ENCODE peak calls at places on chromosomes 11 and 22, in ten cellular contexts. L is lower leg skin, J is GM13977, S is nephron progenitor cell, O is neural crest cell, H is heart left ventricle, W is AG04449, E is AG10803, I is type B pancreatic cell, P is mammary epithelial cell. V is an unnamed sample.

GRCh38 chr11:64356498-64357411 is 2.2 kb upstream of the RPS6KA4 start:
- DNase-seq in P (no peak), I (no peak), W (no peak), E (peak), L (no peak), S (peak), J (no peak), H (no peak), O (peak), V (no peak)

GRCh38 chr22:42763965-42764480 is 43.4 kb upstream of the A4GALT start:
- DNase-seq in J (no peak), I (no peak), L (no peak), O (no peak), S (no peak), P (no peak), E (no peak), H (no peak), W (no peak), V (no peak)

GRCh38 chr11:134943544-134943943 is 531.5 kb upstream of the B3GAT1 start:
- DNase-seq in O (no peak), W (no peak), J (no peak), I (no peak), H (no peak), L (no peak), P (no peak), E (no peak), S (no peak), V (no peak)

GRCh38 chr11:325796-326591 is 5.3 kb upstream of the IFITM3 start:
- DNase-seq in E (no peak), H (no peak), P (no peak), S (no peak), I (no peak), J (no peak), W (no peak), L (no peak), O (no peak), V (no peak)

GRCh38 chr11:70466154-70466553 is 67.8 kb downstream of the CTTN start:
- DNase-seq in H (no peak), I (no peak), S (no peak), O (no peak), E (no peak), P (no peak), J (no peak), L (no peak), W (no peak), V (peak)

GRCh38 chr11:78295991-78296930 is 107.5 kb downstream of the USP35 start:
- DNase-seq in O (no peak), E (peak), S (no peak), W (no peak), P (no peak), I (no peak), H (no peak), L (no peak), J (no peak), V (no peak)

GRCh38 chr11:86442420-86442819 is 67.7 kb downstream of the CCDC81 start:
- DNase-seq in P (no peak), O (no peak), H (no peak), L (no peak), W (no peak), E (no peak), I (no peak), J (no peak), S (no peak), V (no peak)

GRCh38 chr11:65421204-65422103 is 1.1 kb upstream of the NEAT1 start:
- DNase-seq in I (no peak), W (peak), S (no peak), J (peak), L (peak), P (peak), E (peak), H (peak), O (no peak), V (peak)

GRCh38 chr11:70443043-70444030 is 45.0 kb downstream of the CTTN start:
- DNase-seq in J (no peak), L (no peak), P (no peak), W (no peak), H (no peak), E (no peak), O (no peak), S (no peak), I (no peak), V (no peak)

GRCh38 chr11:68383976-68384501 is 71.6 kb downstream of the LRP5 start:
- DNase-seq in E (peak), H (peak), J (peak), O (peak), S (peak), W (no peak), P (no peak), L (peak), I (no peak), V (no peak)

GRCh38 chr11:95338430-95338991 is 107.5 kb upstream of the SESN3 start:
- DNase-seq in W (no peak), H (peak), I (no peak), S (no peak), J (no peak), O (no peak), L (peak), E (peak), P (no peak), V (peak)

GRCh38 chr11:46134540-46134939 is 13.3 kb upstream of the PHF21A start:
- DNase-seq in W (no peak), L (no peak), J (no peak), I (no peak), H (no peak), P (no peak), S (no peak), O (no peak), E (no peak), V (no peak)

GRCh38 chr11:64118871-64119495 is 46.9 kb downstream of the MACROD1 start:
- DNase-seq in P (no peak), O (no peak), W (no peak), S (no peak), J (no peak), L (no peak), H (no peak), E (no peak), I (no peak), V (no peak)

GRCh38 chr11:3959015-3959917 is 103.8 kb downstream of the STIM1 start:
- DNase-seq in H (no peak), L (no peak), J (peak), E (peak), S (no peak), I (no peak), O (no peak), W (peak), P (peak), V (peak)

GRCh38 chr22:28981818-28982499 is 79.7 kb downstream of the C22orf31 start:
- DNase-seq in E (no peak), S (no peak), O (no peak), P (no peak), I (no peak), H (no peak), J (no peak), W (no peak), L (no peak), V (no peak)

GRCh38 chr11:18012314-18012905 is 437 bp downstream of the SERGEF start:
- DNase-seq in S (no peak), L (peak), I (no peak), W (no peak), E (peak), O (no peak), J (peak), H (no peak), P (peak), V (peak)

GRCh38 chr11:63919267-63920125 is 2.5 kb upstream of the RCOR2 start:
- DNase-seq in P (no peak), S (peak), H (peak), J (no peak), E (no peak), I (no peak), W (no peak), L (no peak), O (peak), V (no peak)

GRCh38 chr22:46813816-46814597 is 51.6 kb downstream of the TBC1D22A start:
- DNase-seq in S (no peak), P (no peak), H (no peak), J (no peak), W (no peak), I (peak), L (no peak), E (peak), O (no peak), V (no peak)

GRCh38 chr11:86458294-86459001 is 83.8 kb downstream of the CCDC81 start:
- DNase-seq in E (peak), I (no peak), L (no peak), O (no peak), P (no peak), J (no peak), W (no peak), H (no peak), S (no peak), V (no peak)

GRCh38 chr22:49959782-49960158 is 802 bp upstream of the PIM3 start:
- DNase-seq in W (no peak), H (no peak), L (no peak), O (no peak), S (no peak), E (peak), P (peak), I (no peak), J (no peak), V (no peak)

GRCh38 chr22:46022881-46023512 is 46.0 kb upstream of the WNT7B start:
- DNase-seq in I (no peak), J (no peak), S (no peak), H (no peak), L (no peak), E (no peak), W (no peak), O (no peak), P (no peak), V (no peak)

GRCh38 chr11:36354221-36355003 is 58.3 kb downstream of the PRR5L start:
- DNase-seq in S (no peak), W (peak), E (peak), P (peak), H (no peak), I (no peak), O (no peak), L (no peak), J (peak), V (peak)

GRCh38 chr11:36349345-36350136 is 53.5 kb downstream of the PRR5L start:
- DNase-seq in P (no peak), O (no peak), J (no peak), H (peak), S (no peak), E (no peak), L (no peak), I (no peak), W (no peak), V (no peak)

GRCh38 chr11:36356201-36356600 is 60.1 kb downstream of the PRR5L start:
- DNase-seq in L (no peak), P (no peak), W (no peak), J (peak), O (no peak), H (no peak), E (peak), I (no peak), S (no peak), V (no peak)

GRCh38 chr11:36350137-36350513 is 54.0 kb downstream of the PRR5L start:
- DNase-seq in O (no peak), E (no peak), S (no peak), L (no peak), I (no peak), W (no peak), J (no peak), P (no peak), H (no peak), V (no peak)

DNA sequence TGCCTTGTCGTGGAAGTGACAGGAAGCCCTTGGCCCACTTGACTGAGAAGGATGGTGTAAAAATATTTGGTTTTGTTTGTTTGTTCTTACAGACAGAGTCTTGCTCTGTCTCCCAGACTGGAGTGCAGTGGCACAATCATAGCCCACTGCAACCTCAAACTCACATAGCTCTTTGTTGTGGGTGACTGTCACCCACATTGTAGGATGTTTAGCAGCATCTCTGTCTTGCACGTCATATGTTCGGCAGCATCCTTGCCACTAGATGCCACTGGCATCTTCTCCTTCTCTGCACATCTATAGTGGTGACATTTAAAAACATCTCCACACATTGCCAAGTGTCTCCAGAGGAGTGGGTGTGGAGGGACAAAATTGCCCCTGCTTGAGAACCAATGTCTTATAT is 56.8 kb downstream of the PRR5L start:
- DNase-seq in I (no peak), E (no peak), S (no peak), P (no peak), W (no peak), H (no peak), J (no peak), O (no peak), L (no peak), V (no peak)
- TF ChIP-seq CTCF in I (no peak), E (no peak), S (no peak), P (no peak), W (no peak), H (no peak), J (no peak), O (no peak), L (no peak), V (no peak)

GRCh38 chr11:34468209-34468841 is 29.6 kb downstream of the CAT start:
- DNase-seq in H (no peak), S (no peak), E (peak), W (no peak), L (no peak), O (no peak), P (peak), J (peak), I (no peak), V (peak)
- TF ChIP-seq CTCF in H (peak), S (peak), E (peak), W (peak), L (peak), O (peak), P (peak), J (peak), I (peak), V (peak)

GRCh38 chr11:12084191-12084717 is 26.1 kb upstream of the MICAL2 start:
- DNase-seq in O (no peak), P (no peak), J (no peak), I (no peak), E (no peak), W (no peak), L (no peak), H (no peak), S (no peak), V (no peak)

GRCh38 chr11:12083380-12083779 is 27.0 kb upstream of the MICAL2 start:
- DNase-seq in P (no peak), O (no peak), I (no peak), W (no peak), L (no peak), E (no peak), H (no peak), J (no peak), S (no peak), V (no peak)

GRCh38 chr11:12086271-12087074 is 23.9 kb upstream of the MICAL2 start:
- DNase-seq in E (peak), L (peak), P (peak), H (peak), S (no peak), J (no peak), O (no peak), I (no peak), W (peak), V (peak)

GRCh38 chr11:12087075-12087775 is 23.2 kb upstream of the MICAL2 start:
- DNase-seq in P (peak), J (no peak), E (peak), H (no peak), O (no peak), L (peak), S (no peak), I (no peak), W (no peak), V (peak)

GRCh38 chr11:12085371-12086251 is 24.8 kb upstream of the MICAL2 start:
- DNase-seq in P (no peak), W (no peak), I (no peak), J (no peak), L (no peak), S (no peak), O (no peak), H (no peak), E (peak), V (no peak)
- TF ChIP-seq CTCF in P (no peak), W (no peak), I (no peak), J (no peak), L (no peak), S (no peak), O (no peak), H (no peak), E (no peak), V (no peak)

GRCh38 chr11:122681731-122682130 is 26.2 kb downstream of the UBASH3B start:
- DNase-seq in L (no peak), S (no peak), E (no peak), O (no peak), H (no peak), I (no peak), J (no peak), W (no peak), P (no peak), V (no peak)
- TF ChIP-seq CTCF in L (no peak), S (no peak), E (no peak), O (no peak), H (no peak), I (no peak), J (no peak), W (no peak), P (no peak), V (no peak)

GRCh38 chr11:15927196-15927865 is 429.0 kb downstream of the SOX6 start:
- DNase-seq in P (no peak), S (no peak), O (no peak), J (no peak), W (no peak), E (no peak), L (no peak), I (peak), H (no peak), V (no peak)

GRCh38 chr11:15926071-15926470 is 430.3 kb downstream of the SOX6 start:
- DNase-seq in O (no peak), L (no peak), W (no peak), I (no peak), S (no peak), P (peak), E (no peak), J (no peak), H (no peak), V (peak)

GRCh38 chr11:15920856-15921629 is 435.3 kb downstream of the SOX6 start:
- DNase-seq in E (no peak), P (peak), I (no peak), H (peak), O (no peak), J (no peak), W (no peak), S (no peak), L (no peak), V (peak)

GRCh38 chr11:15918674-15919073 is 437.7 kb downstream of the SOX6 start:
- DNase-seq in O (no peak), P (no peak), E (no peak), H (no peak), W (no peak), I (no peak), L (no peak), J (no peak), S (no peak), V (no peak)

GRCh38 chr11:15923169-15923568 is 433.2 kb downstream of the SOX6 start:
- DNase-seq in P (peak), I (no peak), S (no peak), O (no peak), J (no peak), H (no peak), E (no peak), L (no peak), W (no peak), V (peak)
- TF ChIP-seq CTCF in P (no peak), I (peak), S (no peak), O (no peak), J (no peak), H (no peak), E (no peak), L (no peak), W (peak), V (peak)

DNA sequence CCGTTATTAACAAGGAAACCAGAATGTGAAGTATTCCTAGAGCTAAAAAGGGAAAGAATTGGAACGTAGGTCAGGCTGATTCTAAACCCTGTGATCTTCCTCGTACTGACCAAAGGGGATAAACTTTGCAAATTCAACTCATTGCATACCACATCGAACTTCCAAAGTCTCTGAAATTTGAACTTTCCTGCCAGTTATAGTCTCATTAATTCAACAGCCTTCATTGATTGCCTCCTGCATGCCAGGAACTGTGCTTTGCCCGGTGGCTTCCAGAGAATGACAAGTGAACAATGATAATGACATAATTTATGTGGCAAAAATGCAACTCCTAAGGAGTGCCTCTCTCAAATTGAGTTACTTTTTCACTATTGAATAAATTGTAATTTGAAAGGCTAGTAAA is 107.7 kb upstream of the LDLRAD3 start:
- DNase-seq in E (no peak), J (no peak), P (no peak), S (no peak), L (no peak), O (no peak), I (no peak), H (no peak), W (no peak), V (no peak)
- TF ChIP-seq CTCF in E (no peak), J (no peak), P (no peak), S (no peak), L (no peak), O (no peak), I (no peak), H (no peak), W (no peak), V (no peak)

GRCh38 chr11:82986491-82986890 is 85.0 kb downstream of the DDIAS start:
- DNase-seq in W (no peak), I (no peak), L (no peak), J (no peak), E (no peak), S (no peak), O (no peak), P (no peak), H (no peak), V (no peak)

GRCh38 chr11:82987997-82988396 is 83.7 kb downstream of the RAB30 start:
- DNase-seq in P (no peak), L (no peak), O (no peak), J (no peak), E (no peak), H (no peak), I (no peak), W (no peak), S (no peak), V (no peak)

GRCh38 chr11:82992219-82992618 is 79.5 kb downstream of the RAB30 start:
- DNase-seq in L (no peak), I (no peak), J (no peak), S (no peak), O (no peak), W (no peak), E (no peak), H (peak), P (no peak), V (no peak)

GRCh38 chr11:82988936-82989627 is 82.6 kb downstream of the RAB30 start:
- DNase-seq in L (no peak), I (no peak), H (no peak), O (peak), J (no peak), W (no peak), E (no peak), P (no peak), S (peak), V (no peak)

GRCh38 chr11:82989628-82990404 is 81.9 kb downstream of the RAB30 start:
- DNase-seq in S (no peak), W (no peak), O (no peak), L (no peak), P (no peak), J (no peak), H (no peak), I (no peak), E (no peak), V (no peak)
- TF ChIP-seq CTCF in S (no peak), W (no peak), O (no peak), L (no peak), P (no peak), J (no peak), H (no peak), I (no peak), E (no peak), V (no peak)

V was measured in foreskin keratinocyte.